ENCODE peak calls at places on chromosomes 6 and 20, in eight cellular contexts. One of them, this sample, is unnamed.

GRCh38 chr6:308768-309167 is 16.5 kb downstream of the DUSP22 start:
- DNase-seq in A673: no peak
- DNase-seq in lung: no peak
- DNase-seq in heart right ventricle: no peak
- DNase-seq in IMR-90: no peak
- DNase-seq in ovary: no peak
- DNase-seq in lower lobe of right lung: no peak
- DNase-seq in CD8-positive, alpha-beta T cell: no peak
- DNase-seq in this sample: no peak

GRCh38 chr6:81003156-81003555 is 749.3 kb downstream of the TENT5A start:
- DNase-seq in IMR-90: no peak
- DNase-seq in CD8-positive, alpha-beta T cell: no peak
- DNase-seq in heart right ventricle: no peak
- DNase-seq in lung: no peak
- DNase-seq in A673: no peak
- DNase-seq in lower lobe of right lung: no peak
- DNase-seq in ovary: no peak
- DNase-seq in this sample: no peak

GRCh38 chr6:126764696-126765095 is 353.8 kb upstream of the RSPO3 start:
- DNase-seq in CD8-positive, alpha-beta T cell: no peak
- DNase-seq in lung: no peak
- DNase-seq in ovary: no peak
- DNase-seq in IMR-90: no peak
- DNase-seq in lower lobe of right lung: no peak
- DNase-seq in heart right ventricle: no peak
- DNase-seq in A673: no peak
- DNase-seq in this sample: no peak

GRCh38 chr20:40442181-40442963 is 246.7 kb downstream of the MAFB start:
- DNase-seq in lung: no peak
- DNase-seq in A673: no peak
- DNase-seq in heart right ventricle: no peak
- DNase-seq in lower lobe of right lung: no peak
- DNase-seq in IMR-90: no peak
- DNase-seq in ovary: no peak
- DNase-seq in CD8-positive, alpha-beta T cell: no peak
- DNase-seq in this sample: no peak

GRCh38 chr6:125984311-125984710 is 2.0 kb upstream of the TRMT11 start:
- DNase-seq in lower lobe of right lung: no peak
- DNase-seq in IMR-90: peak; percentile 83
- DNase-seq in ovary: no peak
- DNase-seq in CD8-positive, alpha-beta T cell: no peak
- DNase-seq in A673: no peak
- DNase-seq in heart right ventricle: no peak
- DNase-seq in lung: no peak
- DNase-seq in this sample: no peak

GRCh38 chr6:170007468-170008240 is 256.2 kb downstream of the ERMARD start:
- DNase-seq in ovary: no peak
- DNase-seq in CD8-positive, alpha-beta T cell: no peak
- DNase-seq in lower lobe of right lung: no peak
- DNase-seq in lung: no peak
- DNase-seq in IMR-90: no peak
- DNase-seq in heart right ventricle: no peak
- DNase-seq in A673: no peak
- DNase-seq in this sample: no peak

GRCh38 chr20:5845686-5846651 is 95.8 kb downstream of the SHLD1 start:
- DNase-seq in IMR-90: peak; percentile 45
- DNase-seq in lower lobe of right lung: no peak
- DNase-seq in heart right ventricle: no peak
- DNase-seq in CD8-positive, alpha-beta T cell: no peak
- DNase-seq in ovary: no peak
- DNase-seq in A673: peak; percentile 83
- DNase-seq in lung: no peak
- DNase-seq in this sample: no peak

GRCh38 chr6:47308674-47309325 is 905 bp downstream of the TNFRSF21 start:
- DNase-seq in lower lobe of right lung: peak; percentile 50
- DNase-seq in heart right ventricle: peak; percentile 13
- DNase-seq in IMR-90: peak; percentile 19
- DNase-seq in ovary: peak; percentile 17
- DNase-seq in lung: no peak
- DNase-seq in A673: peak; percentile 50
- DNase-seq in CD8-positive, alpha-beta T cell: no peak
- DNase-seq in this sample: peak; percentile 35

GRCh38 chr6:129849456-129849855 is 11.7 kb downstream of the TMEM244 start:
- DNase-seq in ovary: no peak
- DNase-seq in CD8-positive, alpha-beta T cell: no peak
- DNase-seq in IMR-90: peak; percentile 88
- DNase-seq in lower lobe of right lung: no peak
- DNase-seq in A673: peak; percentile 32
- DNase-seq in lung: no peak
- DNase-seq in heart right ventricle: no peak
- DNase-seq in this sample: no peak

GRCh38 chr6:558959-559358 is 97.9 kb downstream of the HUS1B start:
- DNase-seq in A673: no peak
- DNase-seq in CD8-positive, alpha-beta T cell: no peak
- DNase-seq in lung: no peak
- DNase-seq in IMR-90: no peak
- DNase-seq in heart right ventricle: no peak
- DNase-seq in lower lobe of right lung: no peak
- DNase-seq in ovary: no peak
- DNase-seq in this sample: no peak

GRCh38 chr6:157999100-158000051 is 17.7 kb downstream of the SYNJ2 start:
- DNase-seq in IMR-90: no peak
- DNase-seq in A673: no peak
- DNase-seq in heart right ventricle: no peak
- DNase-seq in CD8-positive, alpha-beta T cell: no peak
- DNase-seq in lung: no peak
- DNase-seq in lower lobe of right lung: peak; percentile 20
- DNase-seq in ovary: no peak
- DNase-seq in this sample: no peak

GRCh38 chr6:108844135-108844534 is 4.1 kb upstream of the ARMC2 start:
- DNase-seq in IMR-90: no peak
- DNase-seq in ovary: no peak
- DNase-seq in CD8-positive, alpha-beta T cell: no peak
- DNase-seq in lower lobe of right lung: no peak
- DNase-seq in A673: no peak
- DNase-seq in lung: no peak
- DNase-seq in heart right ventricle: no peak
- DNase-seq in this sample: no peak

GRCh38 chr20:26209171-26209941 is 512.7 kb upstream of the ZNF337 start:
- DNase-seq in A673: peak; percentile 10
- DNase-seq in IMR-90: peak; percentile 11
- DNase-seq in lung: no peak
- DNase-seq in ovary: no peak
- DNase-seq in heart right ventricle: no peak
- DNase-seq in CD8-positive, alpha-beta T cell: no peak
- DNase-seq in lower lobe of right lung: peak; percentile 52
- DNase-seq in this sample: no peak

GRCh38 chr6:37176268-37177082 is 6.5 kb downstream of the PIM1 start:
- DNase-seq in lung: no peak
- DNase-seq in ovary: peak; percentile 35
- DNase-seq in IMR-90: no peak
- DNase-seq in heart right ventricle: no peak
- DNase-seq in CD8-positive, alpha-beta T cell: no peak
- DNase-seq in lower lobe of right lung: no peak
- DNase-seq in A673: no peak
- DNase-seq in this sample: no peak

GRCh38 chr6:119431799-119432198 is 82.2 kb upstream of the MAN1A1 start:
- DNase-seq in A673: no peak
- DNase-seq in CD8-positive, alpha-beta T cell: no peak
- DNase-seq in lung: no peak
- DNase-seq in lower lobe of right lung: no peak
- DNase-seq in heart right ventricle: no peak
- DNase-seq in IMR-90: no peak
- DNase-seq in ovary: no peak
- DNase-seq in this sample: no peak

GRCh38 chr6:137043710-137044365 is 927 bp downstream of the IL20RA start:
- DNase-seq in heart right ventricle: no peak
- DNase-seq in lung: peak; percentile 30
- DNase-seq in A673: peak; percentile 44
- DNase-seq in ovary: peak; percentile 35
- DNase-seq in CD8-positive, alpha-beta T cell: no peak
- DNase-seq in lower lobe of right lung: no peak
- DNase-seq in IMR-90: peak; percentile 28
- DNase-seq in this sample: peak; percentile 38

GRCh38 chr6:21885532-21886089 is 292.1 kb downstream of the SOX4 start:
- DNase-seq in lung: no peak
- DNase-seq in IMR-90: peak; percentile 85
- DNase-seq in heart right ventricle: peak; percentile 27
- DNase-seq in ovary: peak; percentile 43
- DNase-seq in CD8-positive, alpha-beta T cell: no peak
- DNase-seq in lower lobe of right lung: no peak
- DNase-seq in A673: no peak
- DNase-seq in this sample: no peak

GRCh38 chr20:63318391-63319163 is 25.6 kb downstream of the COL20A1 start:
- DNase-seq in A673: no peak
- DNase-seq in lung: no peak
- DNase-seq in lower lobe of right lung: no peak
- DNase-seq in heart right ventricle: no peak
- DNase-seq in ovary: no peak
- DNase-seq in CD8-positive, alpha-beta T cell: no peak
- DNase-seq in IMR-90: no peak
- DNase-seq in this sample: peak; percentile 40
- H3K4me3 ChIP-seq in A673: no peak overlapping the region
- H3K4me3 ChIP-seq in lung: no peak overlapping the region
- H3K4me3 ChIP-seq in lower lobe of right lung: no peak overlapping the region
- H3K4me3 ChIP-seq in heart right ventricle: no peak overlapping the region
- H3K4me3 ChIP-seq in ovary: no peak overlapping the region
- H3K4me3 ChIP-seq in CD8-positive, alpha-beta T cell: no peak overlapping the region
- H3K4me3 ChIP-seq in IMR-90: no peak overlapping the region
- H3K4me3 ChIP-seq in this sample: no peak overlapping the region

DNA sequence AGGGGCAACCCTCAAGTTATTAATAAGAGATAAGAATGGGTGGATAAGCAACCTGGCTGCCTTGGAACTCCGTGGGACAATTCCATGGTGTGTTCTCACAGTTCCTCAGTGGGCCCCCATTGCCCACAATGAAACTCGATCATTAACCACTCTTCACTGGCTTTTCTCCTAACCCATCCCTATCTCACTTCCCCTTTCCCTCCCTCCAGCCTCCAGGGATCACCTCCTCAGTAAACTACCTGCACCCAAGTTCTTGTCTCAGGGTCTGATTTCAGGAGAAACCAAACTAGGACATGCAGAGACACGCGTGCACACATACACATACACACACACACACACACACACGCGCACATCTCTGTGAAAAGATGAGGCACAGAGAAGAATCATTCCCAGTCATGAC is 37.7 kb upstream of the FOXP4 start:
- DNase-seq in lower lobe of right lung: no peak
- DNase-seq in ovary: no peak
- DNase-seq in heart right ventricle: no peak
- DNase-seq in lung: no peak
- DNase-seq in A673: no peak
- DNase-seq in CD8-positive, alpha-beta T cell: no peak
- DNase-seq in IMR-90: no peak
- DNase-seq in this sample: no peak
- H3K27me3 ChIP-seq in lower lobe of right lung: peaks cover 30% of the 10 kb centered on the region
- H3K27me3 ChIP-seq in ovary: no peaks in the 10 kb centered on the region
- H3K27me3 ChIP-seq in heart right ventricle: peaks cover 41% of the 10 kb centered on the region
- H3K27me3 ChIP-seq in lung: no peaks in the 10 kb centered on the region
- H3K27me3 ChIP-seq in A673: no peaks in the 10 kb centered on the region
- H3K27me3 ChIP-seq in CD8-positive, alpha-beta T cell: peaks cover 12% of the 10 kb centered on the region
- H3K27me3 ChIP-seq in IMR-90: peaks cover 50% of the 10 kb centered on the region
- H3K27me3 ChIP-seq in this sample: no peaks in the 10 kb centered on the region

GRCh38 chr6:113057567-113058053 is 710.5 kb downstream of the RFPL4B start:
- DNase-seq in IMR-90: peak; percentile 50
- DNase-seq in A673: no peak
- DNase-seq in lower lobe of right lung: no peak
- DNase-seq in CD8-positive, alpha-beta T cell: no peak
- DNase-seq in ovary: no peak
- DNase-seq in lung: no peak
- DNase-seq in heart right ventricle: no peak
- DNase-seq in this sample: no peak

GRCh38 chr6:113055086-113055485 is 708.0 kb downstream of the RFPL4B start:
- DNase-seq in IMR-90: no peak
- DNase-seq in A673: no peak
- DNase-seq in lower lobe of right lung: no peak
- DNase-seq in heart right ventricle: no peak
- DNase-seq in ovary: no peak
- DNase-seq in lung: no peak
- DNase-seq in CD8-positive, alpha-beta T cell: no peak
- DNase-seq in this sample: no peak

GRCh38 chr6:113052513-113052912 is 705.4 kb downstream of the RFPL4B start:
- DNase-seq in lung: no peak
- DNase-seq in lower lobe of right lung: no peak
- DNase-seq in heart right ventricle: no peak
- DNase-seq in IMR-90: no peak
- DNase-seq in ovary: no peak
- DNase-seq in A673: no peak
- DNase-seq in CD8-positive, alpha-beta T cell: no peak
- DNase-seq in this sample: no peak

GRCh38 chr6:113060664-113061063 is 713.5 kb downstream of the RFPL4B start:
- DNase-seq in lung: no peak
- DNase-seq in CD8-positive, alpha-beta T cell: no peak
- DNase-seq in lower lobe of right lung: no peak
- DNase-seq in ovary: no peak
- DNase-seq in IMR-90: no peak
- DNase-seq in A673: no peak
- DNase-seq in heart right ventricle: no peak
- DNase-seq in this sample: no peak

GRCh38 chr6:113055998-113056397 is 708.9 kb downstream of the RFPL4B start:
- DNase-seq in lower lobe of right lung: no peak
- DNase-seq in CD8-positive, alpha-beta T cell: no peak
- DNase-seq in IMR-90: no peak
- DNase-seq in A673: no peak
- DNase-seq in lung: no peak
- DNase-seq in heart right ventricle: no peak
- DNase-seq in ovary: no peak
- DNase-seq in this sample: no peak
- H3K4me3 ChIP-seq in lower lobe of right lung: no peak overlapping the region
- H3K4me3 ChIP-seq in CD8-positive, alpha-beta T cell: no peak overlapping the region
- H3K4me3 ChIP-seq in IMR-90: no peak overlapping the region
- H3K4me3 ChIP-seq in A673: no peak overlapping the region
- H3K4me3 ChIP-seq in lung: no peak overlapping the region
- H3K4me3 ChIP-seq in heart right ventricle: no peak overlapping the region
- H3K4me3 ChIP-seq in ovary: no peak overlapping the region
- H3K4me3 ChIP-seq in this sample: no peak overlapping the region

GRCh38 chr6:32406197-32406596 is 784 bp downstream of the BTNL2 start:
- DNase-seq in ovary: no peak
- DNase-seq in A673: no peak
- DNase-seq in IMR-90: no peak
- DNase-seq in lower lobe of right lung: no peak
- DNase-seq in lung: no peak
- DNase-seq in CD8-positive, alpha-beta T cell: no peak
- DNase-seq in heart right ventricle: no peak
- DNase-seq in this sample: no peak

GRCh38 chr6:32401564-32401963 is 5.4 kb downstream of the BTNL2 start:
- DNase-seq in lower lobe of right lung: no peak
- DNase-seq in heart right ventricle: no peak
- DNase-seq in lung: no peak
- DNase-seq in ovary: no peak
- DNase-seq in IMR-90: no peak
- DNase-seq in CD8-positive, alpha-beta T cell: no peak
- DNase-seq in A673: no peak
- DNase-seq in this sample: no peak

GRCh38 chr6:32406857-32407256 is at the start of gene BTNL2:
- DNase-seq in lower lobe of right lung: no peak
- DNase-seq in ovary: no peak
- DNase-seq in IMR-90: no peak
- DNase-seq in CD8-positive, alpha-beta T cell: no peak
- DNase-seq in heart right ventricle: no peak
- DNase-seq in lung: no peak
- DNase-seq in A673: no peak
- DNase-seq in this sample: no peak

GRCh38 chr6:32402812-32403211 is 4.2 kb downstream of the BTNL2 start:
- DNase-seq in lung: no peak
- DNase-seq in ovary: no peak
- DNase-seq in lower lobe of right lung: no peak
- DNase-seq in A673: no peak
- DNase-seq in CD8-positive, alpha-beta T cell: no peak
- DNase-seq in heart right ventricle: no peak
- DNase-seq in IMR-90: no peak
- DNase-seq in this sample: no peak

GRCh38 chr6:32405656-32406055 is 1.3 kb downstream of the BTNL2 start:
- DNase-seq in heart right ventricle: no peak
- DNase-seq in IMR-90: no peak
- DNase-seq in ovary: no peak
- DNase-seq in CD8-positive, alpha-beta T cell: no peak
- DNase-seq in lower lobe of right lung: no peak
- DNase-seq in A673: no peak
- DNase-seq in lung: no peak
- DNase-seq in this sample: no peak
- H3K27me3 ChIP-seq in heart right ventricle: peaks cover 67% of the 10 kb centered on the region
- H3K27me3 ChIP-seq in IMR-90: peaks cover 30% of the 10 kb centered on the region
- H3K27me3 ChIP-seq in ovary: no peaks in the 10 kb centered on the region
- H3K27me3 ChIP-seq in CD8-positive, alpha-beta T cell: no peaks in the 10 kb centered on the region
- H3K27me3 ChIP-seq in lower lobe of right lung: peaks cover 35% of the 10 kb centered on the region
- H3K27me3 ChIP-seq in A673: peaks cover 63% of the 10 kb centered on the region
- H3K27me3 ChIP-seq in lung: no peaks in the 10 kb centered on the region
- H3K27me3 ChIP-seq in this sample: no peaks in the 10 kb centered on the region

This sample was measured in Caco-2.